ENCODE peak calls at places on chromosome 21, in eight cellular contexts. One of them, this sample, is unnamed.

GRCh38 chr21:17139696-17140095 is 373.1 kb upstream of the CXADR start:
- DNase-seq in left lung: no peak
- DNase-seq in Caki2: no peak
- DNase-seq in KBM-7: peak
- DNase-seq in ACHN: peak
- DNase-seq in stimulated activated effector memory CD8-positive, alpha-beta T cell treated with anti-CD3 and anti-CD28 coated beads, Interleukin-12 subunit alpha, Interleukin-12 subunit beta, amount 100 ng/mL, for 72 hours: no peak
- DNase-seq in globus pallidus: no peak
- DNase-seq in activated T-cell treated with anti-CD3 and anti-CD28 coated beads, Interleukin-2, amount 50 U/mL, for 1 hour: no peak
- DNase-seq in this sample: no peak

GRCh38 chr21:31334648-31335121 is 9.4 kb downstream of the TIAM1 start:
- DNase-seq in left lung: no peak
- DNase-seq in Caki2: no peak
- DNase-seq in KBM-7: no peak
- DNase-seq in ACHN: no peak
- DNase-seq in stimulated activated effector memory CD8-positive, alpha-beta T cell treated with anti-CD3 and anti-CD28 coated beads, Interleukin-12 subunit alpha, Interleukin-12 subunit beta, amount 100 ng/mL, for 72 hours: no peak
- DNase-seq in globus pallidus: no peak
- DNase-seq in activated T-cell treated with anti-CD3 and anti-CD28 coated beads, Interleukin-2, amount 50 U/mL, for 1 hour: no peak
- DNase-seq in this sample: no peak

GRCh38 chr21:25369524-25370300 is 237.6 kb downstream of the MRPL39 start:
- DNase-seq in left lung: no peak
- DNase-seq in Caki2: no peak
- DNase-seq in KBM-7: no peak
- DNase-seq in ACHN: no peak
- DNase-seq in stimulated activated effector memory CD8-positive, alpha-beta T cell treated with anti-CD3 and anti-CD28 coated beads, Interleukin-12 subunit alpha, Interleukin-12 subunit beta, amount 100 ng/mL, for 72 hours: no peak
- DNase-seq in globus pallidus: no peak
- DNase-seq in activated T-cell treated with anti-CD3 and anti-CD28 coated beads, Interleukin-2, amount 50 U/mL, for 1 hour: no peak
- DNase-seq in this sample: no peak

GRCh38 chr21:14878971-14879370 is 185.8 kb downstream of the NRIP1 start:
- DNase-seq in left lung: no peak
- DNase-seq in Caki2: no peak
- DNase-seq in KBM-7: no peak
- DNase-seq in ACHN: no peak
- DNase-seq in stimulated activated effector memory CD8-positive, alpha-beta T cell treated with anti-CD3 and anti-CD28 coated beads, Interleukin-12 subunit alpha, Interleukin-12 subunit beta, amount 100 ng/mL, for 72 hours: no peak
- DNase-seq in globus pallidus: no peak
- DNase-seq in activated T-cell treated with anti-CD3 and anti-CD28 coated beads, Interleukin-2, amount 50 U/mL, for 1 hour: no peak
- DNase-seq in this sample: no peak

GRCh38 chr21:33815153-33815707 is 100.4 kb downstream of the ATP5PO start:
- DNase-seq in left lung: no peak
- DNase-seq in Caki2: peak
- DNase-seq in KBM-7: no peak
- DNase-seq in ACHN: no peak
- DNase-seq in stimulated activated effector memory CD8-positive, alpha-beta T cell treated with anti-CD3 and anti-CD28 coated beads, Interleukin-12 subunit alpha, Interleukin-12 subunit beta, amount 100 ng/mL, for 72 hours: no peak
- DNase-seq in globus pallidus: no peak
- DNase-seq in activated T-cell treated with anti-CD3 and anti-CD28 coated beads, Interleukin-2, amount 50 U/mL, for 1 hour: no peak
- DNase-seq in this sample: no peak

GRCh38 chr21:45834821-45835293 is 146.7 kb upstream of the COL6A1 start:
- DNase-seq in left lung: no peak
- DNase-seq in Caki2: no peak
- DNase-seq in KBM-7: no peak
- DNase-seq in ACHN: no peak
- DNase-seq in stimulated activated effector memory CD8-positive, alpha-beta T cell treated with anti-CD3 and anti-CD28 coated beads, Interleukin-12 subunit alpha, Interleukin-12 subunit beta, amount 100 ng/mL, for 72 hours: no peak
- DNase-seq in globus pallidus: no peak
- DNase-seq in activated T-cell treated with anti-CD3 and anti-CD28 coated beads, Interleukin-2, amount 50 U/mL, for 1 hour: no peak
- DNase-seq in this sample: no peak

GRCh38 chr21:42837421-42838211 is 41.7 kb downstream of the WDR4 start:
- DNase-seq in left lung: no peak
- DNase-seq in Caki2: no peak
- DNase-seq in KBM-7: no peak
- DNase-seq in ACHN: no peak
- DNase-seq in stimulated activated effector memory CD8-positive, alpha-beta T cell treated with anti-CD3 and anti-CD28 coated beads, Interleukin-12 subunit alpha, Interleukin-12 subunit beta, amount 100 ng/mL, for 72 hours: no peak
- DNase-seq in globus pallidus: no peak
- DNase-seq in activated T-cell treated with anti-CD3 and anti-CD28 coated beads, Interleukin-2, amount 50 U/mL, for 1 hour: no peak
- DNase-seq in this sample: no peak

GRCh38 chr21:16082038-16082816 is 352.4 kb downstream of the USP25 start:
- DNase-seq in left lung: no peak
- DNase-seq in Caki2: peak
- DNase-seq in KBM-7: peak
- DNase-seq in ACHN: peak
- DNase-seq in stimulated activated effector memory CD8-positive, alpha-beta T cell treated with anti-CD3 and anti-CD28 coated beads, Interleukin-12 subunit alpha, Interleukin-12 subunit beta, amount 100 ng/mL, for 72 hours: no peak
- DNase-seq in globus pallidus: peak
- DNase-seq in activated T-cell treated with anti-CD3 and anti-CD28 coated beads, Interleukin-2, amount 50 U/mL, for 1 hour: no peak
- DNase-seq in this sample: no peak

GRCh38 chr21:37915941-37916794 is at the start of gene KCNJ6:
- DNase-seq in left lung: peak
- DNase-seq in Caki2: peak
- DNase-seq in KBM-7: peak
- DNase-seq in ACHN: peak
- DNase-seq in stimulated activated effector memory CD8-positive, alpha-beta T cell treated with anti-CD3 and anti-CD28 coated beads, Interleukin-12 subunit alpha, Interleukin-12 subunit beta, amount 100 ng/mL, for 72 hours: no peak
- DNase-seq in globus pallidus: peak
- DNase-seq in activated T-cell treated with anti-CD3 and anti-CD28 coated beads, Interleukin-2, amount 50 U/mL, for 1 hour: no peak
- DNase-seq in this sample: no peak

GRCh38 chr21:26909972-26910371 is 56.9 kb downstream of the ADAMTS5 start:
- DNase-seq in left lung: no peak
- DNase-seq in Caki2: peak
- DNase-seq in KBM-7: no peak
- DNase-seq in ACHN: peak
- DNase-seq in stimulated activated effector memory CD8-positive, alpha-beta T cell treated with anti-CD3 and anti-CD28 coated beads, Interleukin-12 subunit alpha, Interleukin-12 subunit beta, amount 100 ng/mL, for 72 hours: no peak
- DNase-seq in globus pallidus: no peak
- DNase-seq in activated T-cell treated with anti-CD3 and anti-CD28 coated beads, Interleukin-2, amount 50 U/mL, for 1 hour: no peak
- DNase-seq in this sample: no peak

GRCh38 chr21:39564200-39564599 is 48.5 kb upstream of the B3GALT5 start:
- DNase-seq in left lung: no peak
- DNase-seq in Caki2: no peak
- DNase-seq in KBM-7: no peak
- DNase-seq in ACHN: no peak
- DNase-seq in stimulated activated effector memory CD8-positive, alpha-beta T cell treated with anti-CD3 and anti-CD28 coated beads, Interleukin-12 subunit alpha, Interleukin-12 subunit beta, amount 100 ng/mL, for 72 hours: peak
- DNase-seq in globus pallidus: peak
- DNase-seq in activated T-cell treated with anti-CD3 and anti-CD28 coated beads, Interleukin-2, amount 50 U/mL, for 1 hour: no peak
- DNase-seq in this sample: no peak

GRCh38 chr21:42552407-42553336 is 39.0 kb downstream of the SLC37A1 start:
- DNase-seq in left lung: no peak
- DNase-seq in Caki2: no peak
- DNase-seq in KBM-7: no peak
- DNase-seq in ACHN: no peak
- DNase-seq in stimulated activated effector memory CD8-positive, alpha-beta T cell treated with anti-CD3 and anti-CD28 coated beads, Interleukin-12 subunit alpha, Interleukin-12 subunit beta, amount 100 ng/mL, for 72 hours: no peak
- DNase-seq in globus pallidus: no peak
- DNase-seq in activated T-cell treated with anti-CD3 and anti-CD28 coated beads, Interleukin-2, amount 50 U/mL, for 1 hour: peak
- DNase-seq in this sample: no peak

GRCh38 chr21:44390886-44391285 is 37.5 kb downstream of the TRPM2 start:
- DNase-seq in left lung: peak
- DNase-seq in Caki2: no peak
- DNase-seq in KBM-7: no peak
- DNase-seq in ACHN: no peak
- DNase-seq in stimulated activated effector memory CD8-positive, alpha-beta T cell treated with anti-CD3 and anti-CD28 coated beads, Interleukin-12 subunit alpha, Interleukin-12 subunit beta, amount 100 ng/mL, for 72 hours: no peak
- DNase-seq in globus pallidus: no peak
- DNase-seq in activated T-cell treated with anti-CD3 and anti-CD28 coated beads, Interleukin-2, amount 50 U/mL, for 1 hour: no peak
- DNase-seq in this sample: no peak

GRCh38 chr21:42616366-42617340 is 36.8 kb upstream of the PDE9A start:
- DNase-seq in left lung: no peak
- DNase-seq in Caki2: no peak
- DNase-seq in KBM-7: no peak
- DNase-seq in ACHN: no peak
- DNase-seq in stimulated activated effector memory CD8-positive, alpha-beta T cell treated with anti-CD3 and anti-CD28 coated beads, Interleukin-12 subunit alpha, Interleukin-12 subunit beta, amount 100 ng/mL, for 72 hours: no peak
- DNase-seq in globus pallidus: no peak
- DNase-seq in activated T-cell treated with anti-CD3 and anti-CD28 coated beads, Interleukin-2, amount 50 U/mL, for 1 hour: no peak
- DNase-seq in this sample: no peak

GRCh38 chr21:15667010-15667409 is 62.8 kb upstream of the USP25 start:
- DNase-seq in left lung: no peak
- DNase-seq in Caki2: no peak
- DNase-seq in KBM-7: no peak
- DNase-seq in ACHN: peak
- DNase-seq in stimulated activated effector memory CD8-positive, alpha-beta T cell treated with anti-CD3 and anti-CD28 coated beads, Interleukin-12 subunit alpha, Interleukin-12 subunit beta, amount 100 ng/mL, for 72 hours: no peak
- DNase-seq in globus pallidus: no peak
- DNase-seq in activated T-cell treated with anti-CD3 and anti-CD28 coated beads, Interleukin-2, amount 50 U/mL, for 1 hour: no peak
- DNase-seq in this sample: no peak

GRCh38 chr21:45309069-45309521 is 21.4 kb upstream of the POFUT2 start:
- DNase-seq in left lung: peak
- DNase-seq in Caki2: no peak
- DNase-seq in KBM-7: peak
- DNase-seq in ACHN: peak
- DNase-seq in stimulated activated effector memory CD8-positive, alpha-beta T cell treated with anti-CD3 and anti-CD28 coated beads, Interleukin-12 subunit alpha, Interleukin-12 subunit beta, amount 100 ng/mL, for 72 hours: peak
- DNase-seq in globus pallidus: no peak
- DNase-seq in activated T-cell treated with anti-CD3 and anti-CD28 coated beads, Interleukin-2, amount 50 U/mL, for 1 hour: peak
- DNase-seq in this sample: no peak

GRCh38 chr21:45280969-45281368 is 6.7 kb downstream of the POFUT2 start:
- DNase-seq in left lung: no peak
- DNase-seq in Caki2: no peak
- DNase-seq in KBM-7: no peak
- DNase-seq in ACHN: no peak
- DNase-seq in stimulated activated effector memory CD8-positive, alpha-beta T cell treated with anti-CD3 and anti-CD28 coated beads, Interleukin-12 subunit alpha, Interleukin-12 subunit beta, amount 100 ng/mL, for 72 hours: no peak
- DNase-seq in globus pallidus: no peak
- DNase-seq in activated T-cell treated with anti-CD3 and anti-CD28 coated beads, Interleukin-2, amount 50 U/mL, for 1 hour: no peak
- DNase-seq in this sample: no peak

GRCh38 chr21:42341776-42342542 is 8.8 kb downstream of the TFF2 start:
- DNase-seq in left lung: no peak
- DNase-seq in Caki2: no peak
- DNase-seq in KBM-7: no peak
- DNase-seq in ACHN: no peak
- DNase-seq in stimulated activated effector memory CD8-positive, alpha-beta T cell treated with anti-CD3 and anti-CD28 coated beads, Interleukin-12 subunit alpha, Interleukin-12 subunit beta, amount 100 ng/mL, for 72 hours: no peak
- DNase-seq in globus pallidus: no peak
- DNase-seq in activated T-cell treated with anti-CD3 and anti-CD28 coated beads, Interleukin-2, amount 50 U/mL, for 1 hour: no peak
- DNase-seq in this sample: no peak

GRCh38 chr21:14949603-14950002 is 115.2 kb downstream of the NRIP1 start:
- DNase-seq in left lung: no peak
- DNase-seq in Caki2: no peak
- DNase-seq in KBM-7: no peak
- DNase-seq in ACHN: no peak
- DNase-seq in stimulated activated effector memory CD8-positive, alpha-beta T cell treated with anti-CD3 and anti-CD28 coated beads, Interleukin-12 subunit alpha, Interleukin-12 subunit beta, amount 100 ng/mL, for 72 hours: no peak
- DNase-seq in globus pallidus: no peak
- DNase-seq in activated T-cell treated with anti-CD3 and anti-CD28 coated beads, Interleukin-2, amount 50 U/mL, for 1 hour: no peak
- DNase-seq in this sample: no peak

GRCh38 chr21:44720170-44720569 is 8.8 kb upstream of the TSPEAR start:
- DNase-seq in left lung: no peak
- DNase-seq in Caki2: no peak
- DNase-seq in KBM-7: no peak
- DNase-seq in ACHN: no peak
- DNase-seq in stimulated activated effector memory CD8-positive, alpha-beta T cell treated with anti-CD3 and anti-CD28 coated beads, Interleukin-12 subunit alpha, Interleukin-12 subunit beta, amount 100 ng/mL, for 72 hours: no peak
- DNase-seq in globus pallidus: no peak
- DNase-seq in activated T-cell treated with anti-CD3 and anti-CD28 coated beads, Interleukin-2, amount 50 U/mL, for 1 hour: no peak
- DNase-seq in this sample: no peak

This sample was measured in HCT116.